ENCODE peak calls at places on chromosomes 2 and 18, in six cellular contexts. N is SHP77; E is GM12865; C is activated T-helper 1 cell treated with Interleukin-2 at 50 U/mL for 16 hours; G is anterior cingulate cortex; L is CD4-positive, alpha-beta memory T cell. F is an unnamed sample.

GRCh38 chr2:122660786-122661634 is 905.6 kb downstream of the TSN start:
- DNase-seq in E (no peak), N (no peak), G (no peak), L (no peak), C (no peak), F (no peak)

GRCh38 chr2:146873646-146874259 is 971.1 kb upstream of the ACVR2A start:
- DNase-seq in G (no peak), L (no peak), C (no peak), N (no peak), E (no peak), F (no peak)

GRCh38 chr2:74226648-74227213 is 28.3 kb downstream of the MTHFD2 start:
- DNase-seq in G (no peak), C (no peak), L (no peak), E (no peak), N (no peak), F (no peak)

GRCh38 chr2:30164131-30164925 is 17.5 kb downstream of the YPEL5 start:
- DNase-seq in G (no peak), L (no peak), E (no peak), C (no peak), N (no peak), F (no peak)

GRCh38 chr2:36380624-36381481 is 25.3 kb downstream of the CRIM1 start:
- DNase-seq in N (no peak), G (no peak), L (no peak), E (no peak), C (no peak), F (no peak)

GRCh38 chr2:178836807-178837206 is 29.6 kb upstream of the TTN start:
- DNase-seq in C (no peak), L (no peak), G (no peak), N (no peak), E (no peak), F (no peak)

GRCh38 chr2:70901235-70902066 is 34.2 kb upstream of the ATP6V1B1 start:
- DNase-seq in E (no peak), C (no peak), G (no peak), N (no peak), L (no peak), F (no peak)

GRCh38 chr18:38619129-38619528 is 1053.5 kb upstream of the CELF4 start:
- DNase-seq in N (no peak), L (no peak), G (no peak), E (no peak), C (no peak), F (no peak)

GRCh38 chr2:113697516-113697915 is 58.9 kb downstream of the SLC35F5 start:
- DNase-seq in N (no peak), E (no peak), C (no peak), L (no peak), G (no peak), F (no peak)

GRCh38 chr2:132477436-132477835 is 60.8 kb downstream of the GPR39 start:
- DNase-seq in L (no peak), C (no peak), E (no peak), G (no peak), N (no peak), F (no peak)

GRCh38 chr2:101860782-101861181 is 131.0 kb upstream of the IL1R2 start:
- DNase-seq in E (no peak), L (no peak), C (no peak), G (no peak), N (no peak), F (no peak)

GRCh38 chr2:140747097-140747496 is 1383.7 kb downstream of the LRP1B start:
- DNase-seq in L (no peak), E (no peak), N (no peak), G (no peak), C (no peak), F (no peak)

F was measured in NAMALWA.